ENCODE peak calls at places on chromosomes 3 and 15, in four cellular contexts. B is A549, Q is esophagus muscularis mucosa, P is IMR-90. C is an unnamed sample.

GRCh38 chr3:1026395-1026794 is 66.4 kb upstream of the CNTN6 start:
- DNase-seq in B (no peak), Q (no peak), P (no peak), C (no peak)

GRCh38 chr3:63135362-63135761 is 142.7 kb upstream of the SYNPR start:
- DNase-seq in B (no peak), Q (no peak), P (no peak), C (no peak)

GRCh38 chr15:39979606-39980005 is 45.7 kb downstream of the EIF2AK4 start:
- DNase-seq in B (no peak), Q (no peak), P (peak), C (no peak)

GRCh38 chr15:66654718-66655375 is 47.2 kb upstream of the SMAD6 start:
- DNase-seq in B (no peak), Q (no peak), P (no peak), C (no peak)

GRCh38 chr15:65298731-65299130 is 2.9 kb downstream of the RNU5A-1 start:
- DNase-seq in B (no peak), Q (no peak), P (no peak), C (no peak)

GRCh38 chr3:97692406-97692805 is 72.2 kb upstream of the ARL6 start:
- DNase-seq in B (no peak), Q (no peak), P (no peak), C (no peak)

GRCh38 chr3:101038880-101039279 is 45.7 kb upstream of the ABI3BP start:
- DNase-seq in B (no peak), Q (no peak), P (no peak), C (peak)

GRCh38 chr15:72168131-72168825 is 29.3 kb downstream of the GRAMD2A start:
- DNase-seq in B (no peak), Q (no peak), P (peak), C (no peak)

GRCh38 chr15:70208332-70208731 is 110.6 kb upstream of the TLE3 start:
- DNase-seq in B (no peak), Q (no peak), P (no peak), C (no peak)

GRCh38 chr15:100703032-100703578 is 100.7 kb downstream of the ASB7 start:
- DNase-seq in B (no peak), Q (no peak), P (peak), C (peak)
- H3K4me3 ChIP-seq in B (no peak), Q (no peak), P (no peak), C (no peak)

GRCh38 chr3:129596194-129597086 is 10.0 kb downstream of the PLXND1 start:
- DNase-seq in B (no peak), Q (no peak), P (peak), C (peak)
- TF ChIP-seq CTCF in B (no peak), Q (no peak), P (no peak), C (no peak)

GRCh38 chr15:73751896-73752816 is 995 bp downstream of the INSYN1 start:
- DNase-seq in B (no peak), Q (no peak), P (no peak), C (no peak)
- H3K4me3 ChIP-seq in B (peak), Q (peak), P (peak), C (no peak)

DNA sequence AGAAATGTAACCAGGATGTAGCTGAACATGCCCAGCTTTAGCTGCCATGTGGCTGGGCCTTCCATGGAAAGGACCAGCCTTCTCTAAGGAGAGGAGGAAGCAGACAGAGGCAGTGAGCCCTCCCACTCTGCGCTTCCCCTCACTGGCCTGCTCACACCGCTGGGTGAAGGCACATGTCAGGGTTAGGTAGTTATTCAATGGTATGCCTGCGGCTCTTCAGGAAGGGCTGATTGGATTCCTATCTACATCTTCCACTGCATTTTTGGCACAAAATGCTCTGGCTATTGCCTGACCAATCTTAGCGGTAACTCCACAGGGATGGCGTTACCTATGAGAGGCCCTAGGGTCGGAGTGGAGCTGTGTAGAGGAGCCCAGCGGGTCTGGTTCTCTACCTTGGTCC is 24.0 kb downstream of the SNX33 start:
- DNase-seq in B (no peak), Q (no peak), P (no peak), C (no peak)
- TF ChIP-seq CTCF in B (no peak), Q (no peak), P (no peak), C (no peak)

GRCh38 chr15:62603757-62604156 is 438.7 kb upstream of the C2CD4B start:
- DNase-seq in B (no peak), Q (no peak), P (no peak), C (peak)

GRCh38 chr15:62607643-62608042 is 434.9 kb upstream of the TPM1 start:
- DNase-seq in B (no peak), Q (no peak), P (peak), C (peak)

GRCh38 chr15:62605292-62605691 is 437.3 kb upstream of the TPM1 start:
- DNase-seq in B (no peak), Q (no peak), P (no peak), C (no peak)

GRCh38 chr15:62608369-62608768 is 434.2 kb upstream of the TPM1 start:
- DNase-seq in B (no peak), Q (no peak), P (no peak), C (no peak)

DNA sequence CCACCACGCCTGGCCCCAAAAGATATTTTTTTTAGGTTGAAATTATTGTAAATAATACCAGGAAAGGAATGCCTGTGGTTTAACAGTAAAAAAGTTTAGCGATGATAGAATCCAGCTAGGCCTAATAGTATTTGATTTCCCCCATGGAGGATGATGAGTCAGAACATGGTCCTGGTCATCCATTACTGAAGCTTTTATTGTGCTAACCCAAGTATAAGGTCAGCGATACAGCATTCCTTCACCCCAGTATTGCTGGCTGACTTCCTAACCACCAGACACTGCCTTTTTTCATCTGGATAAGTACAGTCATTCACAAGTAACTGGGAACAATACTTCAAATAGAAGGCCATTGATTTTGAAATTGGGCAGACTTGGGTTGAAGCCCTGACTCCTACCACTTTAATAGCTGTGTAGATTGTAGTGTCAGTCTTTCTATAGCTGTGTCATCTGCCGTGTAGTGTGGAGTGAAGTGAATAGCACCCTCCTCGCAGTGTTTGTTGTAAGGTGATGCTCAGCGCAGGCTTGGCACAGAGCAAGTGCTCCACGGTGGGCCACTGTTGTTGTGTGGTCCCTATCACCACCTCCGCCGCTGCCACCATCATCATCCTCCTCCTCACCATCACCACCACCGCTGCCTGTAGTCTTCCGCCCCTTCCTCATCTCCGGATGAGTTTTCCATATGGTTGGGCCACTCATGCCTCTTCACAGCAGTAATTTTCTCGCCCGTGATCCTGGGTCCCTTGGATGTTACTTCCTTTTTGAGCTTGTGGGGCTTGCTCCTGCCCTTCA is 436.0 kb upstream of the TPM1 start:
- DNase-seq in B (peak), Q (no peak), P (peak), C (peak)
- H3K4me3 ChIP-seq in B (no peak), Q (no peak), P (no peak), C (no peak)

GRCh38 chr3:57093489-57093888 is 33.0 kb downstream of the SPATA12 start:
- DNase-seq in B (no peak), Q (no peak), P (no peak), C (no peak)
- TF ChIP-seq CTCF in B (no peak), Q (no peak), P (no peak), C (no peak)

GRCh38 chr3:187185759-187186158 is 11.5 kb upstream of the RTP1 start:
- DNase-seq in B (no peak), Q (no peak), P (no peak), C (no peak)

GRCh38 chr3:187186801-187187421 is 10.4 kb upstream of the RTP1 start:
- DNase-seq in B (no peak), Q (no peak), P (peak), C (peak)

GRCh38 chr3:187188931-187189330 is 8.4 kb upstream of the RTP1 start:
- DNase-seq in B (no peak), Q (no peak), P (peak), C (no peak)

GRCh38 chr3:187183903-187184302 is 13.4 kb upstream of the RTP1 start:
- DNase-seq in B (no peak), Q (no peak), P (no peak), C (peak)

DNA sequence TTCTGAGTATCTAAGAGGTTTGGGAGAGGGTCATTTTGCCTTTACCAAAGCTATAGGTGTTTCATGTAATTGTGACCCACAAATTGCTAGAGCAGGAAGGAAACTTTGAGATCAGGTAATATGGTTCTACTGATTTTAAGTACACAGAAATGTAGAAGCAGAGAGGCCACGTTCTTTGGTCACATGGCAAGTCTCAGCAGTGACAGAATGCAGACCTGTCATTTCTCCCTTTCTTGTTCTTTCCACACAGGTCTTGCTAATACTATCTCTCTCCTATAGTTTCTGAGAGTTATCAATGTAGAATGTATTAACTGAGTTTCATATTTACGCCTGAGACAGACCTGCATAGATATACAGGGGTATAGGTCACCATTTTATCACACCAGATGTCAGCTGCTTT is 10.9 kb upstream of the RTP1 start:
- DNase-seq in B (no peak), Q (no peak), P (no peak), C (no peak)
- H3K4me3 ChIP-seq in B (no peak), Q (no peak), P (no peak), C (no peak)

GRCh38 chr15:74784426-74784825 is 2.5 kb downstream of the CSK start:
- DNase-seq in B (no peak), Q (no peak), P (no peak), C (no peak)
- TF ChIP-seq CTCF in B (no peak), Q (no peak), P (no peak), C (no peak)

DNA sequence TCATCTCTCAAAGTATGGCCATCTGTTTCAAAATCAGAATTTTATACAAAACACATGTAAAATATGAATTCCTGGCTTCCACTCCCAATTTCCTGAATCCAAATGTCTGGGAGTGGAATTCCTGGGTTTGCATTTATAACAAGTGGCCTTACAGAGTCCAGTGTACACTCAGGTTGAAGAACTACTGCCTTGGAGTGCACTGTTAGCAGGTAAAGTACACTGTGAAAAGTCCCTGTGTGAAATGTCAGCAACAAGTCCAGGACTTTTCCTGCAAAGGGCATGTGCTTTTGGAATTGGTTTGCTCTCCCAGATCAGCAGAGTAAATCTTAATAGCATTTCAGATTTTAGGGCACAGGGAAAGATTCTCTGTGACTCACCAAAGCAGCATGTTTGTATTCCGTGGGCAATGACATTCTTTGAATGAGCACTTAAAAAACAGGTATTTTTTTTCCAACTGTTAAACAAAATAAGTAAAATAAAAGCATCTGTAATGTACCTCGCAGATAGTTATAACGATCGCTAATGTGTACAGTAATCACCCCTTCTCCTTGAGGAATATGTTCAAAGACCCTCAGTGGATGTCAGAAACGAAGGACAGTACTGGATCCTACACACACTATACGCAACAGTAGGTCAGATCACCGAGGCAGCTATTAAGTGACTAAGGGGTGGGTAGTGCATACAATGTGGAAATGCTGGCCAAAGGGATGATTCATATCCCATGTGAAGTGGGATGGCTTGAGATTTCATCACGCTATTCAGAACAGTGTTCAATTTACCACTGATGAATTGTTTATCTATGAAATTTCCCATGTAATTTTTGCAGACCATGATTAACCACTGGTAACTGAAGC is 1.9 kb upstream of the CLDN16 start:
- DNase-seq in B (peak), Q (no peak), P (peak), C (peak)
- H3K4me3 ChIP-seq in B (peak), Q (no peak), P (peak), C (no peak)

GRCh38 chr3:46876313-46877300 is 914 bp upstream of the PTH1R start:
- DNase-seq in B (no peak), Q (no peak), P (no peak), C (no peak)

GRCh38 chr3:46880884-46881818 is 3.6 kb downstream of the PTH1R start:
- DNase-seq in B (no peak), Q (no peak), P (no peak), C (no peak)

GRCh38 chr3:46877671-46878125 is at the start of gene PTH1R:
- DNase-seq in B (no peak), Q (no peak), P (no peak), C (no peak)

GRCh38 chr3:46881819-46882376 is 4.4 kb downstream of the PTH1R start:
- DNase-seq in B (no peak), Q (no peak), P (no peak), C (no peak)

GRCh38 chr3:46878796-46879436 is 1.4 kb downstream of the PTH1R start:
- DNase-seq in B (no peak), Q (no peak), P (no peak), C (no peak)
- TF ChIP-seq CTCF in B (no peak), Q (no peak), P (no peak), C (no peak)